ENCODE peak calls at places on chromosomes 2 and 18, in four cellular contexts. H is kidney epithelial cell; O is naive thymus-derived CD8-positive, alpha-beta T cell; C is skeletal muscle cell. K is an unnamed sample.

GRCh38 chr2:37569986-37570688 is 101.3 kb downstream of the CDC42EP3 start:
- DNase-seq in H (no peak), O (no peak), C (no peak), K (no peak)

GRCh38 chr2:8247905-8248622 is 433.8 kb upstream of the ID2 start:
- DNase-seq in H (no peak), O (no peak), C (no peak), K (no peak)

GRCh38 chr2:53131416-53131815 is 636.2 kb upstream of the CHAC2 start:
- DNase-seq in H (peak), O (no peak), C (peak), K (peak)

GRCh38 chr2:219497495-219498279 is 1.0 kb upstream of the GMPPA start:
- DNase-seq in H (no peak), O (no peak), C (peak), K (no peak)

GRCh38 chr2:9170458-9171130 is 36.0 kb upstream of the ASAP2 start:
- DNase-seq in H (no peak), O (no peak), C (no peak), K (no peak)

GRCh38 chr18:5909130-5909529 is 13.8 kb upstream of the TMEM200C start:
- DNase-seq in H (no peak), O (no peak), C (no peak), K (no peak)

GRCh38 chr2:199747427-199747826 is 103.6 kb downstream of the FTCDNL1 start:
- DNase-seq in H (no peak), O (no peak), C (no peak), K (no peak)

GRCh38 chr2:73156539-73157124 is 43.9 kb upstream of the RAB11FIP5 start:
- DNase-seq in H (no peak), O (peak), C (no peak), K (no peak)

GRCh38 chr2:151650456-151650855 is 83.8 kb downstream of the NEB start:
- DNase-seq in H (no peak), O (no peak), C (no peak), K (no peak)

GRCh38 chr2:211329421-211329820 is 773.0 kb downstream of the CPS1 start:
- DNase-seq in H (peak), O (no peak), C (no peak), K (no peak)

GRCh38 chr18:32096936-32097335 is 5.3 kb downstream of the RNF138 start:
- DNase-seq in H (no peak), O (peak), C (no peak), K (no peak)

GRCh38 chr2:192438239-192438638 is 243.5 kb upstream of the TMEFF2 start:
- DNase-seq in H (no peak), O (no peak), C (no peak), K (no peak)

GRCh38 chr2:204557604-204558003 is 12.3 kb downstream of the PARD3B start:
- DNase-seq in H (no peak), O (no peak), C (no peak), K (no peak)

GRCh38 chr2:163481515-163481914 is 254.3 kb downstream of the FIGN start:
- DNase-seq in H (no peak), O (no peak), C (no peak), K (no peak)

GRCh38 chr2:226849349-226849748 is 13.5 kb downstream of the RHBDD1 start:
- DNase-seq in H (no peak), O (no peak), C (no peak), K (no peak)

GRCh38 chr2:68714866-68715265 is 19.7 kb upstream of the ARHGAP25 start:
- DNase-seq in H (no peak), O (no peak), C (no peak), K (no peak)

K was measured in non-pigmented ciliary epithelial cell.